ENCODE peak calls at places on chromosomes 3 and 15, in five cellular contexts. M is cardiac septum, E is activated gamma-delta T cell, T is bronchial epithelial cell, U is hepatocyte. D is an unnamed sample.
A peak's percentile ranks its signal among the peaks of the same experiment; 100 is the strongest.

GRCh38 chr3:150082898-150083652 is 112.4 kb upstream of the PFN2 start:
- DNase-seq in M (no peak), E (no peak), T (no peak), U (no peak), D (no peak)

GRCh38 chr3:71987089-71987735 is 202.3 kb upstream of the PROK2 start:
- DNase-seq in M (no peak), E (no peak), T (no peak), U (peak; percentile 41), D (no peak)

GRCh38 chr3:96428097-96428496 is 386.3 kb upstream of the EPHA6 start:
- DNase-seq in M (no peak), E (no peak), T (no peak), U (no peak), D (no peak)

GRCh38 chr3:88203537-88204143 is 53.9 kb downstream of the C3orf38 start:
- DNase-seq in M (no peak), E (no peak), T (peak; percentile 62), U (peak; percentile 84), D (peak; percentile 74)

GRCh38 chr3:111594205-111594604 is 941 bp downstream of the ZBED2 start:
- DNase-seq in M (no peak), E (no peak), T (peak; percentile 90), U (no peak), D (no peak)

GRCh38 chr3:43304126-43304525 is 17.8 kb downstream of the SNRK start:
- DNase-seq in M (no peak), E (no peak), T (no peak), U (no peak), D (no peak)

GRCh38 chr15:67707520-67708283 is 117.6 kb upstream of the SKOR1 start:
- DNase-seq in M (no peak), E (no peak), T (no peak), U (no peak), D (no peak)

GRCh38 chr15:61299060-61299763 is 70.1 kb upstream of the RORA start:
- DNase-seq in M (no peak), E (no peak), T (no peak), U (no peak), D (peak; percentile 78)

GRCh38 chr3:52119056-52119455 is 35.2 kb downstream of the POC1A start:
- DNase-seq in M (no peak), E (no peak), T (no peak), U (no peak), D (peak; percentile 42)

GRCh38 chr3:124557433-124558232 is 172.6 kb upstream of the UMPS start:
- DNase-seq in M (no peak), E (no peak), T (peak; percentile 80), U (no peak), D (no peak)

GRCh38 chr3:45332901-45333407 is 55.4 kb upstream of the LARS2 start:
- DNase-seq in M (no peak), E (no peak), T (no peak), U (no peak), D (no peak)

GRCh38 chr15:74129411-74130088 is 836 bp upstream of the ISLR2 start:
- DNase-seq in M (no peak), E (no peak), T (no peak), U (no peak), D (no peak)

GRCh38 chr15:93180128-93180527 is 91.1 kb upstream of the RGMA start:
- DNase-seq in M (no peak), E (no peak), T (no peak), U (no peak), D (no peak)

GRCh38 chr3:172915911-172916514 is 165.5 kb downstream of the ECT2 start:
- DNase-seq in M (no peak), E (no peak), T (no peak), U (no peak), D (no peak)

GRCh38 chr3:37737134-37737533 is 124.5 kb upstream of the CTDSPL start:
- DNase-seq in M (no peak), E (no peak), T (no peak), U (no peak), D (no peak)

GRCh38 chr3:170344971-170345370 is 12.5 kb upstream of the SKIL start:
- DNase-seq in M (no peak), E (no peak), T (peak; percentile 62), U (no peak), D (no peak)